ENCODE peak calls at places on chromosomes 1 and 21, in nine cellular contexts. X is PC-3, H is heart right ventricle, E is left ventricle myocardium inferior, K is AG04450, S is colonic mucosa, L is right cardiac atrium, G is cardiac muscle cell, U is SJSA1. P is an unnamed sample.

GRCh38 chr1:7432896-7433380 is 338.2 kb upstream of the VAMP3 start:
- DNase-seq in G (no peak), L (no peak), U (no peak), X (no peak), E (no peak), H (no peak), K (no peak), S (no peak), P (peak; percentile 25)

GRCh38 chr21:33025471-33026298 is at the start of gene OLIG2:
- DNase-seq in E (no peak), X (no peak), L (no peak), U (no peak), H (no peak), G (no peak), K (no peak), S (no peak), P (no peak)

GRCh38 chr21:39153842-39154241 is 29.4 kb downstream of the PSMG1 start:
- DNase-seq in H (no peak), U (no peak), L (no peak), X (peak; percentile 77), E (no peak), G (no peak), K (no peak), S (no peak), P (no peak)

GRCh38 chr1:84888753-84889152 is 4.3 kb downstream of the LPAR3 start:
- DNase-seq in L (no peak), E (no peak), K (no peak), S (no peak), G (no peak), U (no peak), X (peak; percentile 69), H (no peak), P (no peak)

GRCh38 chr1:59066231-59066630 is 230.7 kb upstream of the FGGY start:
- DNase-seq in K (no peak), H (no peak), G (no peak), U (no peak), E (no peak), X (no peak), L (no peak), S (no peak), P (no peak)

GRCh38 chr1:77126309-77126708 is 92.9 kb downstream of the PIGK start:
- DNase-seq in E (no peak), S (no peak), U (peak; percentile 32), H (no peak), L (no peak), K (peak; percentile 46), X (peak; percentile 79), G (peak; percentile 78), P (no peak)

GRCh38 chr21:39127506-39127905 is 55.7 kb downstream of the PSMG1 start:
- DNase-seq in G (no peak), S (no peak), X (no peak), K (no peak), L (no peak), U (no peak), H (no peak), E (no peak), P (no peak)

GRCh38 chr1:40039245-40039756 is 1.2 kb upstream of the CAP1 start:
- DNase-seq in X (peak; percentile 34), H (no peak), S (no peak), G (peak; percentile 21), K (no peak), L (no peak), U (no peak), E (no peak), P (no peak)

GRCh38 chr1:185349556-185349955 is 32.5 kb upstream of the IVNS1ABP start:
- DNase-seq in U (no peak), K (no peak), L (no peak), X (no peak), E (no peak), G (no peak), H (no peak), S (no peak), P (no peak)

GRCh38 chr1:172255223-172255560 is 165.3 kb upstream of the C1orf105 start:
- DNase-seq in K (no peak), S (no peak), H (no peak), E (no peak), U (no peak), X (no peak), L (no peak), G (no peak), P (no peak)

GRCh38 chr1:9166289-9167235 is 37.7 kb upstream of the GPR157 start:
- DNase-seq in U (no peak), E (no peak), X (peak; percentile 56), S (no peak), G (no peak), L (no peak), H (no peak), K (no peak), P (no peak)

GRCh38 chr1:9164919-9165318 is 36.0 kb upstream of the GPR157 start:
- DNase-seq in U (no peak), L (no peak), E (no peak), G (no peak), H (no peak), S (no peak), K (no peak), X (peak; percentile 51), P (no peak)

GRCh38 chr1:9165396-9165795 is 36.5 kb upstream of the GPR157 start:
- DNase-seq in E (no peak), G (no peak), S (no peak), L (no peak), K (no peak), X (peak; percentile 20), H (no peak), U (no peak), P (no peak)

GRCh38 chr1:9161963-9162362 is 33.1 kb upstream of the GPR157 start:
- DNase-seq in K (no peak), X (peak; percentile 58), G (no peak), L (no peak), U (no peak), S (no peak), H (no peak), E (no peak), P (no peak)

DNA sequence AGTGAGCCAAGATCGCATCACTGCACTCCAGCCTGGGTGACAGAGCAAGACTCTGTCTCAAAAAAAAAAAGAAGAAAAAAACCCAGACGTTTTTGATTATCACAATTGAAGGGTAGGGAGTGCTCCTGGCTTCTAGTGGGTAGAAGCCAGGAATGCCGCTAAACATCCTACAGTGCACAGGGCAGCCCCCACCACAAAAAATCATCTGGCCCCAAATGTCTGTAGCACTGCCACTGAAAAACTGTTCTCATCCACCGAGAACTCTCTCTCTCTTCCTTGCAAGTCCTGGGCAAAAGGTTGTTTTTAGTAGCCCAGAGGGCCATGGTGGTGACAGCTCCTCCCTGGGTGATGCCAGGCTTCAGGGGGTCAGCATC is 35.6 kb upstream of the GPR157 start:
- DNase-seq in L (no peak), G (no peak), E (no peak), K (no peak), H (no peak), U (peak; percentile 30), S (no peak), X (no peak), P (no peak)
- H3K27ac ChIP-seq in L (no peak overlapping the region), G (no peak overlapping the region), E (peak overlapping the region; percentile 84), K (peak overlapping the region; percentile 96), H (no peak overlapping the region), U (peak overlapping the region; percentile 77), S (peak overlapping the region; percentile 42), X (peak overlapping the region; percentile 95), P (no peak overlapping the region)

DNA sequence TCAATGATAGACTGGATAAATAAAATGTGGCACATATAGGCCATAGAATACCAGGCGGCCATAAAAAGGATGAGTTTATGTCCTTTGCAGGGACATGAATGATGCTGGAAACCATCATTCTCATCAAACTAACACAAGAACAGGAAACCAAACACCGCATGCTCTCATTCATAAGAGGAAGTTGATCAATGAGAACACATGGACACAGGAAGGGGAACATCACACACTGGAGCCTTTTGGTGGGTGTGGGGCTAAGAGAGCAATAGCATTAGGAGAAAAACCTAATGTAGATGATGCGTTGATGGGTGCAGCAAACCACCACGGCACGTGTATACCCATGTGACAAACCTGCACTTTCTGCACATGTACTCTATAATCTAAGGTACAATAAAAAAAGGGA is 883.4 kb upstream of the PRMT6 start:
- DNase-seq in L (no peak), H (no peak), G (no peak), X (no peak), E (no peak), K (no peak), S (no peak), U (no peak), P (no peak)
- H3K9me3 ChIP-seq in L (no peaks in the 10 kb centered on the region), H (no peaks in the 10 kb centered on the region), G (no peaks in the 10 kb centered on the region), X (no peaks in the 10 kb centered on the region), E (peaks cover 35% of the 10 kb centered on the region), K (no peaks in the 10 kb centered on the region), S (no peaks in the 10 kb centered on the region), U (peaks cover 11% of the 10 kb centered on the region), P (no peaks in the 10 kb centered on the region)

GRCh38 chr1:26408604-26409003 is 2.0 kb upstream of the LIN28A start:
- DNase-seq in L (peak; percentile 85), H (peak; percentile 72), U (peak; percentile 64), X (peak; percentile 87), G (peak; percentile 94), E (peak; percentile 61), K (peak; percentile 49), S (peak; percentile 70), P (peak; percentile 76)
- H3K4me3 ChIP-seq in L (no peak overlapping the region), H (no peak overlapping the region), U (no peak overlapping the region), X (no peak overlapping the region), G (peak overlapping the region; percentile 38), E (no peak overlapping the region), K (no peak overlapping the region), S (no peak overlapping the region), P (no peak overlapping the region)

GRCh38 chr1:206557636-206558473 is 50.5 kb downstream of the RASSF5 start:
- DNase-seq in S (no peak), K (no peak), E (no peak), H (no peak), X (peak; percentile 61), G (no peak), L (no peak), U (peak; percentile 26), P (no peak)

GRCh38 chr1:206554833-206555472 is 47.6 kb downstream of the RASSF5 start:
- DNase-seq in U (no peak), S (no peak), L (no peak), H (no peak), E (no peak), X (no peak), G (no peak), K (no peak), P (no peak)

GRCh38 chr1:206555473-206555935 is 48.2 kb downstream of the RASSF5 start:
- DNase-seq in G (peak; percentile 69), S (no peak), U (no peak), L (peak; percentile 86), H (peak; percentile 50), E (peak; percentile 63), K (no peak), X (no peak), P (peak; percentile 63)

GRCh38 chr1:206556748-206557635 is 49.7 kb downstream of the RASSF5 start:
- DNase-seq in U (peak; percentile 53), L (peak; percentile 93), H (peak; percentile 83), G (peak; percentile 81), E (peak; percentile 85), X (peak; percentile 80), K (no peak), S (peak; percentile 86), P (peak; percentile 93)

GRCh38 chr1:206556047-206556747 is 48.9 kb downstream of the RASSF5 start:
- DNase-seq in H (no peak), S (no peak), K (no peak), U (no peak), X (peak; percentile 42), G (no peak), E (no peak), L (no peak), P (no peak)
- H3K27ac ChIP-seq in H (peak overlapping the region; percentile 26), S (peak overlapping the region; percentile 85), K (no peak overlapping the region), U (no peak overlapping the region), X (no peak overlapping the region), G (peak overlapping the region; percentile 84), E (peak overlapping the region; percentile 81), L (peak overlapping the region; percentile 94), P (no peak overlapping the region)